ENCODE peak calls at places on chromosomes 5 and 9, in ten cellular contexts. J is fibroblast of lung; P is GM06990; U is A549; I is frontal cortex; G is T-helper 2 cell treated with Interferon-gamma antibody and Interleukin-4, amounts not matched to agents 5 μg/mL and 100 μg/mL, for 36 hours; X is colonic mucosa; V is NCI-H1930; E is pulmonary artery endothelial cell; B is activated CD4-positive, alpha-beta T cell treated with anti-CD3 and anti-CD28 coated beads, Interleukin-2, amount 10 ng/mL, durations not matched to agents 7 days and 5 days. L is an unnamed sample.

GRCh38 chr5:126460459-126460858 is 37.2 kb downstream of the GRAMD2B start:
- DNase-seq in J (no peak), P (no peak), U (no peak), I (no peak), G (no peak), X (no peak), V (no peak), E (no peak), B (no peak), L (no peak)

GRCh38 chr5:142189813-142190212 is 81.2 kb downstream of the NDFIP1 start:
- DNase-seq in J (no peak), P (no peak), U (no peak), I (no peak), G (no peak), X (no peak), V (no peak), E (no peak), B (no peak), L (no peak)

GRCh38 chr9:116264361-116264760 is 110.8 kb downstream of the PAPPA start:
- DNase-seq in J (no peak), P (no peak), U (no peak), I (no peak), G (no peak), X (no peak), V (no peak), E (no peak), B (no peak), L (no peak)

GRCh38 chr9:129007035-129007765 is 20.9 kb downstream of the SH3GLB2 start:
- DNase-seq in J (no peak), P (no peak), U (no peak), I (no peak), G (no peak), X (no peak), V (no peak), E (no peak), B (no peak), L (no peak)

GRCh38 chr5:90940227-90940995 is 381.8 kb downstream of the ADGRV1 start:
- DNase-seq in J (peak; percentile 47), P (peak; percentile 38), U (peak; percentile 40), I (no peak), G (peak; percentile 68), X (peak; percentile 81), V (peak; percentile 21), E (no peak), B (peak; percentile 41), L (no peak)

GRCh38 chr5:157342822-157343402 is 77.0 kb downstream of the CYFIP2 start:
- DNase-seq in J (no peak), P (no peak), U (peak; percentile 56), I (no peak), G (no peak), X (peak; percentile 30), V (no peak), E (no peak), B (peak; percentile 35), L (no peak)

GRCh38 chr9:37327553-37327952 is 94.9 kb upstream of the GRHPR start:
- DNase-seq in J (no peak), P (no peak), U (no peak), I (no peak), G (no peak), X (no peak), V (no peak), E (no peak), B (no peak), L (no peak)

GRCh38 chr5:113193311-113193978 is 216.8 kb downstream of the DCP2 start:
- DNase-seq in J (no peak), P (no peak), U (no peak), I (no peak), G (no peak), X (no peak), V (no peak), E (no peak), B (no peak), L (no peak)

GRCh38 chr9:9961487-9961886 is 651.3 kb downstream of the PTPRD start:
- DNase-seq in J (no peak), P (no peak), U (no peak), I (no peak), G (no peak), X (no peak), V (no peak), E (no peak), B (no peak), L (no peak)

GRCh38 chr9:87516222-87516930 is 18.7 kb downstream of the DAPK1 start:
- DNase-seq in J (peak; percentile 49), P (no peak), U (peak; percentile 40), I (no peak), G (no peak), X (no peak), V (no peak), E (peak; percentile 80), B (no peak), L (peak; percentile 73)

GRCh38 chr5:129972774-129973173 is 68.5 kb downstream of the CHSY3 start:
- DNase-seq in J (no peak), P (no peak), U (no peak), I (no peak), G (no peak), X (no peak), V (no peak), E (no peak), B (no peak), L (no peak)

GRCh38 chr5:95786821-95787408 is 35.6 kb downstream of the GLRX start:
- DNase-seq in J (peak; percentile 50), P (no peak), U (no peak), I (no peak), G (no peak), X (no peak), V (no peak), E (no peak), B (no peak), L (no peak)

GRCh38 chr5:168916266-168916665 is 337.1 kb upstream of the PANK3 start:
- DNase-seq in J (no peak), P (no peak), U (no peak), I (no peak), G (no peak), X (peak; percentile 21), V (no peak), E (no peak), B (no peak), L (no peak)

L was measured in dermis microvascular lymphatic vessel endothelial cell.